ENCODE peak calls at places on chromosomes 13 and 19, in four cellular contexts. S is AG04449, W is endothelial cell of umbilical vein, K is coronary artery. P is an unnamed sample.
A peak's percentile ranks its signal among the peaks of the same experiment; 100 is the strongest.

GRCh38 chr13:28534210-28534609 is 39.3 kb upstream of the FLT1 start:
- DNase-seq in S (no peak), W (no peak), K (no peak), P (no peak)

GRCh38 chr13:111977184-111977516 is 89.8 kb upstream of the SOX1 start:
- DNase-seq in S (no peak), W (no peak), K (no peak), P (no peak)

GRCh38 chr19:32368781-32369180 is 23.4 kb downstream of the ZNF507 start:
- DNase-seq in S (no peak), W (no peak), K (no peak), P (no peak)

GRCh38 chr13:33169273-33169980 is 116.1 kb downstream of the STARD13 start:
- DNase-seq in S (peak; percentile 74), W (peak; percentile 87), K (no peak), P (no peak)

GRCh38 chr13:94112227-94112626 is 367.3 kb downstream of the DCT start:
- DNase-seq in S (peak; percentile 87), W (no peak), K (no peak), P (no peak)

GRCh38 chr13:25756916-25757315 is 294.9 kb downstream of the SHISA2 start:
- DNase-seq in S (no peak), W (no peak), K (no peak), P (no peak)

GRCh38 chr13:25292301-25292700 is 5.0 kb upstream of the MTMR6 start:
- DNase-seq in S (no peak), W (no peak), K (no peak), P (no peak)

GRCh38 chr13:50713849-50714248 is 129.6 kb downstream of the DLEU7 start:
- DNase-seq in S (peak; percentile 86), W (no peak), K (no peak), P (peak; percentile 41)

GRCh38 chr13:47126432-47126831 is 229.6 kb upstream of the HTR2A start:
- DNase-seq in S (no peak), W (no peak), K (no peak), P (no peak)

GRCh38 chr13:37357548-37357947 is 241.0 kb downstream of the POSTN start:
- DNase-seq in S (no peak), W (no peak), K (no peak), P (no peak)

GRCh38 chr13:98581971-98582702 is 5.2 kb upstream of the STK24 start:
- DNase-seq in S (no peak), W (peak; percentile 39), K (no peak), P (no peak)

GRCh38 chr19:21158523-21159135 is 16.8 kb downstream of the ZNF431 start:
- DNase-seq in S (peak; percentile 40), W (no peak), K (no peak), P (no peak)

GRCh38 chr13:67193979-67194378 is 36.2 kb downstream of the PCDH9 start:
- DNase-seq in S (no peak), W (no peak), K (no peak), P (no peak)

DNA sequence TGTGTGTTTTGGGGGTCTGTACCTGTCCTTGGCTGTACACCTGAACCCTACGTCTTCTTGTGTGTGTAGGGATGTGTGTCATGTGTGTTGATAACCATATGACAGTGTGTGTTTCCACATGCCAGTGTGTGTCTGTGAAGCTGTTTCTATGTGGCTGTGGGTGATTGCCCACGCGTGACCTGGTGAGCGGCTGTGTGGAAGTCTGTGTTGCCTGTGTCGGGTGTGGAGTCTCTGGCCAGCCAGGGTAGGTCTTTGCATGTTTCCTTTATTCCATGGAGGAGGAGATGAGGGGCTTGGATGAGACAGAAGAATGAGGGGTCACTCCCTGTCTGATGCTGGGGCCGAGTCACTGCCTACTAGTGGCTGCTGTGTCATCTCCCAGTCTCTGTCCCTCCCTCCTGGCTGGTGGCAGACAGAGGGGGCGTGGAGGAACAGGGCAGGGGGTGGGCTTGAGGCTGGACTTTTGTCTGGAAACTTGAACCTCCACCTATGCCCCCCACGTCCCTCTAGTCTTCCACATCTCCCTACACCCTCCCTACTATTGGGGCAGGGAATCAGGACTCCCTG is 2.9 kb upstream of the FOSB start:
- DNase-seq in S (no peak), W (no peak), K (no peak), P (no peak)
- TF ChIP-seq CTCF in S (no peak), W (no peak), K (no peak), P (no peak)

DNA sequence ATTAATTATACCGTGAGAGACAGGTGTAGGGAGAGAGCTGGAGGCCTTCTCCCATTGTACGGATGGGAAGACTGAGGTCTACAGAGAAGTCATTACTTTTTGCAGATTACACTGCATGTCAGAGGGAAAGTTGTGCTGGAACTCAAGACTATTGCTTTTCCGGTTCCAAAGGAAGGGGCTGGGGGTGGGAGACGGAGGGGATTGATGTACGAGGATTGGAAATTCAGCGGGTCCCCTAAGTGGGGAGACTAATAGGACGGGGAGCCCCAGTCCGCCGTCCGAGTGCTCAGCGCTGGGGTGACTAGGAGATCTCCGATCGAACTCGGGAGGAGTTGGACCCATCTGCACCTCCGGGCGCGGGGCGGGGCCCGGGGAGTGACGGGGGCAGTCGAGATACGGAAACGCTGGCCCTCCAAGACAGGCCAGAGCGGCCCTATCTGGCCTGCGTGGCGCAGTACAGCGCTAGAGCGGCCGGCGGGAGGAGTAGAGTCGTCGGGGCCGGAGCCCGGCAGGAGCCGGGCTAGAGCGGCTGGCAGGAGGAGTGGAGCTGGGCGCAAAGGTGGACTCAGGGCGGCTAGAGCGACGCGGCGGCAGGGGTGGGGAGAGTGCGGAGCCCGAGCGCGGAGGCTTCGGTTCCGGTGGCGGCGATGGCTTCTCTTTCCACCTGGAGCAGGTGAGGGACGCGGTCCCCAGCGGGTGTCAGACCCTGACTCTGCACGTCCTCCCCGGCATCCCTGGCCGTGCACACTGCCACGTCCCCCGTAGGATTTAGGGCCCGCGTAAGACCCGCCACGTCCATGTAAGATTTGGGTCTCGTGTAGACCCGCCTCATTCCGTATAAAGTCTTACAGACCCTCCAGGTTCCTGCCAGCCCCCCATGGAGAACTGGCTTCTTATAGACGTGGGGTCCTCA is 1.1 kb downstream of the ARHGEF1 start:
- DNase-seq in S (peak; percentile 75), W (peak; percentile 94), K (peak; percentile 95), P (peak; percentile 96)
- TF ChIP-seq CTCF in S (peak; percentile 16), W (peak; percentile 18), K (no peak), P (no peak)

GRCh38 chr13:44140146-44140545 is 233.5 kb upstream of the SERP2 start:
- DNase-seq in S (no peak), W (no peak), K (no peak), P (no peak)

GRCh38 chr13:44141725-44142539 is 231.7 kb upstream of the SERP2 start:
- DNase-seq in S (peak; percentile 64), W (peak; percentile 96), K (peak; percentile 99), P (peak; percentile 100)

GRCh38 chr13:44141213-44141724 is 232.4 kb upstream of the SERP2 start:
- DNase-seq in S (no peak), W (no peak), K (no peak), P (no peak)

GRCh38 chr13:44142540-44142867 is 231.1 kb upstream of the SERP2 start:
- DNase-seq in S (no peak), W (no peak), K (no peak), P (no peak)

GRCh38 chr13:44142911-44143665 is 230.5 kb upstream of the SERP2 start:
- DNase-seq in S (no peak), W (peak; percentile 28), K (no peak), P (no peak)
- TF ChIP-seq CTCF in S (no peak), W (no peak), K (no peak), P (no peak)

GRCh38 chr13:19818223-19818842 is 35.6 kb upstream of the PSPC1 start:
- DNase-seq in S (no peak), W (peak; percentile 37), K (no peak), P (no peak)
- TF ChIP-seq CTCF in S (peak; percentile 51), W (peak; percentile 77), K (no peak), P (peak; percentile 21)

GRCh38 chr19:11738746-11739620 is at the start of gene ZNF823:
- DNase-seq in S (peak; percentile 79), W (peak; percentile 99), K (peak; percentile 99), P (peak; percentile 96)
- TF ChIP-seq CTCF in S (no peak), W (no peak), K (no peak), P (no peak)

P was measured in GM13976.